ENCODE peak calls at places on chromosome 1, in six cellular contexts. Y, S, K, L, P and A are unnamed samples.

GRCh38 chr1:167542109-167543032 is 11.2 kb downstream of the CREG1 start:
- DNase-seq in S (no peak), K (no peak), L (no peak), P (no peak), Y (no peak), A (no peak)

GRCh38 chr1:51000160-51000559 is 30.1 kb downstream of the CDKN2C start:
- DNase-seq in L (no peak), Y (no peak), S (no peak), K (no peak), P (no peak), A (no peak)

GRCh38 chr1:23394664-23395063 is 25.0 kb upstream of the ZNF436 start:
- DNase-seq in L (peak; percentile 89), Y (peak; percentile 97), P (peak; percentile 47), K (peak; percentile 81), S (peak; percentile 46), A (peak; percentile 84)

GRCh38 chr1:30679201-30679975 is 44.0 kb downstream of the MATN1 start:
- DNase-seq in L (peak; percentile 12), K (peak; percentile 22), P (no peak), Y (peak; percentile 58), S (no peak), A (no peak)

GRCh38 chr1:55275976-55276375 is 60.8 kb upstream of the USP24 start:
- DNase-seq in Y (no peak), K (no peak), P (no peak), S (no peak), L (no peak), A (no peak)

GRCh38 chr1:110746644-110747259 is 72.0 kb upstream of the KCNA3 start:
- DNase-seq in P (no peak), S (no peak), L (no peak), Y (no peak), K (no peak), A (peak; percentile 16)

GRCh38 chr1:157105298-157105987 is 5.8 kb upstream of the ETV3L start:
- DNase-seq in L (no peak), K (no peak), P (no peak), Y (peak; percentile 49), S (no peak), A (no peak)

GRCh38 chr1:1782399-1783221 is 4.3 kb upstream of the NADK start:
- DNase-seq in S (peak; percentile 88), K (peak; percentile 78), L (peak; percentile 48), Y (no peak), P (peak; percentile 55), A (peak; percentile 95)

GRCh38 chr1:24071941-24072340 is 40.0 kb downstream of the MYOM3 start:
- DNase-seq in K (no peak), S (no peak), Y (no peak), P (no peak), L (no peak), A (no peak)

GRCh38 chr1:22447581-22448215 is 4.0 kb upstream of the ZBTB40 start:
- DNase-seq in P (no peak), S (no peak), K (no peak), Y (no peak), L (no peak), A (no peak)

GRCh38 chr1:110309768-110310167 is 29.4 kb upstream of the RBM15 start:
- DNase-seq in Y (no peak), K (no peak), P (no peak), L (no peak), S (no peak), A (no peak)

GRCh38 chr1:244248426-244248825 is 197.3 kb downstream of the ZBTB18 start:
- DNase-seq in K (no peak), L (no peak), P (no peak), S (no peak), Y (no peak), A (no peak)

GRCh38 chr1:244552336-244552735 is 91.3 kb downstream of the CATSPERE start:
- DNase-seq in K (no peak), Y (no peak), L (no peak), P (no peak), S (no peak), A (no peak)

GRCh38 chr1:41323243-41323642 is 38.0 kb upstream of the FOXO6 start:
- DNase-seq in Y (no peak), P (no peak), L (no peak), S (no peak), K (no peak), A (no peak)

GRCh38 chr1:163730366-163730765 is 408.6 kb downstream of the NUF2 start:
- DNase-seq in S (no peak), L (no peak), Y (no peak), P (no peak), K (no peak), A (no peak)

GRCh38 chr1:27525296-27526271 is 35.6 kb upstream of the WASF2 start:
- DNase-seq in K (peak; percentile 91), L (peak; percentile 82), S (no peak), Y (peak; percentile 93), P (no peak), A (no peak)

GRCh38 chr1:151267760-151268159 is 13.2 kb downstream of the PSMD4 start:
- DNase-seq in K (no peak), S (no peak), Y (no peak), L (no peak), P (no peak), A (no peak)

GRCh38 chr1:30645807-30646206 is 77.6 kb downstream of the MATN1 start:
- DNase-seq in Y (no peak), L (no peak), K (peak; percentile 2), S (no peak), P (no peak), A (no peak)

GRCh38 chr1:99707535-99708142 is 58.8 kb downstream of the FRRS1 start:
- DNase-seq in L (peak; percentile 77), Y (peak; percentile 74), S (peak; percentile 77), P (peak; percentile 73), K (no peak), A (peak; percentile 74)

GRCh38 chr1:80542231-80542630 is 1258.5 kb upstream of the ADGRL2 start:
- DNase-seq in L (no peak), K (no peak), S (no peak), P (no peak), Y (no peak), A (no peak)

GRCh38 chr1:119451158-119451557 is 36.2 kb downstream of the HSD3B2 start:
- DNase-seq in L (no peak), S (no peak), K (no peak), Y (no peak), P (no peak), A (no peak)

GRCh38 chr1:162676087-162676486 is 43.8 kb downstream of the DDR2 start:
- DNase-seq in S (no peak), K (no peak), Y (peak; percentile 81), L (peak; percentile 65), P (no peak), A (peak; percentile 64)

GRCh38 chr1:9201421-9202239 is 32.9 kb upstream of the H6PD start:
- DNase-seq in L (no peak), K (no peak), Y (peak; percentile 80), S (no peak), P (peak; percentile 22), A (no peak)

GRCh38 chr1:9200441-9200840 is 34.1 kb upstream of the H6PD start:
- DNase-seq in L (no peak), Y (no peak), P (no peak), S (no peak), K (no peak), A (no peak)

GRCh38 chr1:9204156-9204720 is 30.3 kb upstream of the H6PD start:
- DNase-seq in P (no peak), L (no peak), Y (no peak), K (no peak), S (no peak), A (no peak)

GRCh38 chr1:9203623-9204022 is 31.0 kb upstream of the H6PD start:
- DNase-seq in L (no peak), P (no peak), S (no peak), K (no peak), Y (no peak), A (no peak)

DNA sequence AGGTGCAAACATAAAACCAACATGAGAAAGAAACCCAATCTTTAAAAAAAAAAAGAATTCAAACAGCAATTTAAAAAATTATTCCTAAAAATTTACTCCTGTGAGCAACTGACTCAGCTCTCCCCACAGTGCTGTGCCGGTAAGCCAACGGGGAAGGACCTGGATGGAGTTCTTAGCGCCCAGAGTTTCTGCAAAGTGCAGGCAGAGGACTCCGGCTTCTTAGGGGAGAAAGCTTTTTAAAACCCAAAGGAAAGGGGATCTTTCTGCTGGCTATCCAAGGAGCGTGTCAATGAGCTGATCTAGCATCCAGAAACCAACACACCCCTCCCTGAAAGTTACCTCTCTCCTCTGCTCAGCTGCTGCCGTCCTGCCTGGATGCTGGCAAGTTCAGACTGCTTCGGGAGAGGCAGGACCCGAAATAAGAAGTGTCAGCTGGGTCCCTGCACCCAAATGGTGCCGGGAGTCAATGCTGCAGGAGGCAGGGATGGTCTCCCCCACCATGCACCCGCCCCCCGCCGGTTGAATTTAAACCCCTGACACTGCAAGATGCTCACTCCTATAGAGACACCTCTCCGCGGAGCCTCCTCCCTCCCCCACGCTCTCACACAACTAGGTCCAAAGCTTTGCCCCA is 32.2 kb upstream of the H6PD start:
- DNase-seq in K (no peak), L (no peak), S (no peak), Y (no peak), P (no peak), A (no peak)
- H3K4me3 ChIP-seq in K (no peak overlapping the region), L (no peak overlapping the region), S (no peak overlapping the region), Y (peak overlapping the region; percentile 42), P (no peak overlapping the region), A (no peak overlapping the region)

DNA sequence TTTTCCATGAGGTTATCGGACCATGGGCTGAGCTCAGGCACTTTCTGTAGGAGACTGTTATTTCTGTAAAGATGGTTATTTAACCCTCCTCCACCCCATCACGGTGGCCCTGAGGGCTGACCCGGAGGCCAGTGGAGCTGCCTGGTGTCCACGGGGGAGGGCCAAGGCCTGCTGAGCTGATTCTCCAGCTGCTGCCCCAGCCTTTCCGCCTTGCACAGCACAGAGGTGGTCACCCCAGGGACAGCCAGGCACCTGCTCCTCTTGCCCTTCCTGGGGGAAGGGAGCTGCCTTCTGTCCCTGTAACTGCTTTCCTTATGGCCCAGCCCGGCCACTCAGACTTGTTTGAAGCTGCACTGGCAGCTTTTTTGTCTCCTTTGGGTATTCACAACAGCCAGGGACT is 2.6 kb upstream of the CCDC28B start:
- DNase-seq in P (no peak), L (no peak), S (no peak), Y (no peak), K (no peak), A (no peak)
- TF ChIP-seq POLR2A in P (no peak), L (no peak), S (no peak), Y (no peak), K (no peak), A (no peak)

GRCh38 chr1:158491372-158491771 is 19.4 kb downstream of the OR10R2 start:
- DNase-seq in P (no peak), Y (no peak), L (no peak), S (no peak), K (no peak), A (no peak)

GRCh38 chr1:158494737-158495136 is 22.7 kb downstream of the OR10R2 start:
- DNase-seq in K (no peak), P (no peak), L (no peak), Y (no peak), S (no peak), A (no peak)

DNA sequence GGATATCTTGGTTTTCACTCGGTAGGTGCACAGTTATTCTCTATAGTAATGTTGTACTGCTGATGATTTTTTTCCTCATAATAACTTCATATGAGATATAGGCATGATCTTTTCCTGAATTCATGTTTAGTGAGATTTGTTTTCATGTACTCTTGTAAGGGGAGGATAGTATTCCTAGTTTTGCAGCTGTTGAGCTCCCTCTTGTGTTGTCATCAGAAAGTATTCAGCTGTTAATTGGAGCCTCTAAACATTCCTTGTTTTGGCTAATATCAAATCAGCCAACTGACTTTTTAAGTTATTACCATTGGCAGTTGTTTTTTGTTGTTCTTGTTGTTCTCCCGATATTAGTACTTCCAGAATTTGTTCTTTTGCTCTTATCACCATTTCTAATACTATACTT is 24.4 kb downstream of the OR10R2 start:
- DNase-seq in S (no peak), L (no peak), Y (no peak), K (no peak), P (no peak), A (no peak)
- TF ChIP-seq CTCF in S (no peak), L (no peak), Y (no peak), K (no peak), P (peak; percentile 16), A (no peak)

GRCh38 chr1:44808938-44809917 is 905 bp downstream of the BTBD19 start:
- DNase-seq in K (peak; percentile 73), P (no peak), S (peak; percentile 51), L (peak; percentile 73), Y (peak; percentile 80), A (peak; percentile 91)
- H3K4me3 ChIP-seq in K (peak overlapping the region; percentile 42), P (peak overlapping the region; percentile 35), S (peak overlapping the region; percentile 35), L (peak overlapping the region; percentile 21), Y (peak overlapping the region; percentile 30), A (no peak overlapping the region)